ENCODE peak calls at places on chromosome 4, in four cellular contexts. L is H9, N is SK-N-SH, V is IMR-90. M is an unnamed sample.

GRCh38 chr4:1601852-1602525 is 82.1 kb downstream of the FAM53A start:
- DNase-seq in L (no peak), V (no peak), N (no peak), M (no peak)

GRCh38 chr4:54169176-54169575 is 59.9 kb upstream of the PDGFRA start:
- DNase-seq in L (no peak), N (no peak), V (peak; percentile 67), M (no peak)

GRCh38 chr4:15001248-15001824 is 945 bp upstream of the CPEB2 start:
- DNase-seq in L (no peak), V (peak; percentile 91), N (peak; percentile 44), M (peak; percentile 73)

GRCh38 chr4:106312997-106313522 is 2.9 kb downstream of the TBCK start:
- DNase-seq in V (no peak), L (no peak), N (no peak), M (no peak)

GRCh38 chr4:145453163-145453520 is 28.5 kb upstream of the SMAD1 start:
- DNase-seq in V (no peak), N (no peak), L (no peak), M (no peak)

GRCh38 chr4:78379991-78380739 is 171.4 kb upstream of the ANXA3 start:
- DNase-seq in L (no peak), V (peak; percentile 1), N (no peak), M (no peak)

GRCh38 chr4:93749351-93749761 is 79.2 kb upstream of the ATOH1 start:
- DNase-seq in N (no peak), L (no peak), V (no peak), M (no peak)

GRCh38 chr4:119314356-119314755 is 7.6 kb downstream of the FABP2 start:
- DNase-seq in L (no peak), N (no peak), V (peak; percentile 59), M (peak; percentile 68)

GRCh38 chr4:99979872-99980271 is 29.8 kb upstream of the H2AZ1 start:
- DNase-seq in N (no peak), V (peak; percentile 69), L (no peak), M (no peak)

GRCh38 chr4:83724488-83725060 is 188.7 kb downstream of the GPAT3 start:
- DNase-seq in V (no peak), L (no peak), N (no peak), M (no peak)

GRCh38 chr4:16297003-16297402 is 70.7 kb upstream of the TAPT1 start:
- DNase-seq in N (no peak), V (no peak), L (no peak), M (no peak)

GRCh38 chr4:75180790-75181776 is 248.2 kb downstream of the PARM1 start:
- DNase-seq in V (no peak), N (no peak), L (peak; percentile 42), M (no peak)

GRCh38 chr4:10003666-10004065 is 17.6 kb downstream of the SLC2A9 start:
- DNase-seq in N (no peak), V (no peak), L (no peak), M (no peak)

GRCh38 chr4:44869222-44869882 is 143.0 kb upstream of the GNPDA2 start:
- DNase-seq in N (no peak), V (no peak), L (no peak), M (peak; percentile 12)

GRCh38 chr4:123649644-123650356 is 253.2 kb downstream of the SPRY1 start:
- DNase-seq in L (peak; percentile 46), N (no peak), V (peak; percentile 79), M (peak; percentile 38)

GRCh38 chr4:165096776-165097175 is 15.9 kb downstream of the TMEM192 start:
- DNase-seq in L (no peak), N (peak; percentile 32), V (peak; percentile 44), M (peak; percentile 43)

GRCh38 chr4:76514087-76514486 is 79.1 kb downstream of the SHROOM3 start:
- DNase-seq in L (no peak), V (no peak), N (no peak), M (no peak)

GRCh38 chr4:190020790-190021717 is 6.0 kb downstream of the FRG2 start:
- DNase-seq in V (peak; percentile 29), L (peak; percentile 79), N (peak; percentile 82), M (peak; percentile 83)

GRCh38 chr4:65083076-65083475 is 587.2 kb downstream of the EPHA5 start:
- DNase-seq in V (no peak), N (no peak), L (no peak), M (peak; percentile 7)

GRCh38 chr4:61462451-61463326 is 262.6 kb downstream of the ADGRL3 start:
- DNase-seq in L (no peak), V (peak; percentile 52), N (no peak), M (no peak)

GRCh38 chr4:88283661-88284377 is 542 bp downstream of the PPM1K start:
- DNase-seq in V (peak; percentile 50), L (peak; percentile 62), N (peak; percentile 77), M (peak; percentile 81)
- H3K9ac ChIP-seq in V (peak overlapping the region; percentile 67), L (peak overlapping the region; percentile 55), N (peak overlapping the region; percentile 68), M (peak overlapping the region; percentile 3)

GRCh38 chr4:102867278-102868152 is 1.3 kb upstream of the CISD2 start:
- DNase-seq in L (no peak), N (no peak), V (no peak), M (no peak)
- H3K9ac ChIP-seq in L (peak overlapping the region; percentile 46), N (peak overlapping the region; percentile 73), V (no peak overlapping the region), M (no peak overlapping the region)

DNA sequence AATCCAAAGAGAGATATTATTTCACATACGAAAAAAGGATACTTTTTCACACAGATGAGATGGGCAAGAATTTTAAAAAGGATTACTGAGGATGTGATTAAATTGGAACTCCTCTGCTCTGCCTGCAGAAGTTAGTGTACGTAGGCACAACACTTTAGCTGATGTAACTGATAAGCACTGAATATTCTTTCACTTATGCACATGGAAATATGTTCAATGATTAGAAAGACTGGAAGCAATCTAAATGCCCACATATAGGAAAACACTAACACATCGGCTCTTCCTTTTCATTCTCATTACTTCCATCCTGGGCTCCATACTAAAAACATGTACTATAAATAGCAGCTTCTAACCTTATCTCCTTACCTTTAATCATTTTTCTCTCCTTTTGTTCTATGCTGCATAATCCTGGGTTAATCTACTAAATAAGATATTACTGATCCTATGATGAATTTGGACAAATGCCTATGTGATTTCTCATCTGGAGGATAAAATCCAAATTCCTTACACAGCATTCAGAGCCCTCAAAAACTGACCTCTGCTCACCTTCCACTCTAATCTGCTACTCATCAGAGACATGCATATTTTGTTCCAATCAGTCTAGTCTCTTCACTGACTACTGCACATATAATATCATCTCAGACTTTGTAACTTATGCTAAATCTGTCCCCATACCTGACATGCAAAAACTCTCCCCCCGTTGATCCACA is 197.8 kb downstream of the PDGFC start:
- DNase-seq in N (no peak), V (peak; percentile 56), L (no peak), M (no peak)
- H3K9ac ChIP-seq in N (peak overlapping the region; percentile 71), V (peak overlapping the region; percentile 60), L (no peak overlapping the region), M (no peak overlapping the region)

GRCh38 chr4:139950568-139950967 is 203.4 kb downstream of the MAML3 start:
- DNase-seq in L (no peak), V (no peak), N (no peak), M (no peak)

GRCh38 chr4:139954512-139954911 is 199.5 kb downstream of the MAML3 start:
- DNase-seq in N (no peak), L (no peak), V (no peak), M (no peak)

GRCh38 chr4:139955600-139955999 is 198.4 kb downstream of the MAML3 start:
- DNase-seq in V (no peak), N (no peak), L (no peak), M (no peak)

GRCh38 chr4:139956436-139957107 is 197.4 kb downstream of the MAML3 start:
- DNase-seq in N (no peak), L (no peak), V (no peak), M (peak; percentile 24)

GRCh38 chr4:139951051-139951450 is 202.9 kb downstream of the MAML3 start:
- DNase-seq in N (no peak), L (no peak), V (no peak), M (no peak)
- H3K9ac ChIP-seq in N (no peak overlapping the region), L (no peak overlapping the region), V (no peak overlapping the region), M (no peak overlapping the region)

GRCh38 chr4:55397024-55397520 is 1.3 kb downstream of the TMEM165 start:
- DNase-seq in N (peak; percentile 57), L (no peak), V (no peak), M (no peak)

GRCh38 chr4:55399581-55399980 is 3.8 kb downstream of the TMEM165 start:
- DNase-seq in N (no peak), L (no peak), V (no peak), M (no peak)

GRCh38 chr4:55398461-55398860 is 2.7 kb downstream of the TMEM165 start:
- DNase-seq in V (peak; percentile 75), N (no peak), L (no peak), M (no peak)

GRCh38 chr4:55397521-55398321 is 2.0 kb downstream of the TMEM165 start:
- DNase-seq in V (peak; percentile 90), N (no peak), L (no peak), M (peak; percentile 21)

DNA sequence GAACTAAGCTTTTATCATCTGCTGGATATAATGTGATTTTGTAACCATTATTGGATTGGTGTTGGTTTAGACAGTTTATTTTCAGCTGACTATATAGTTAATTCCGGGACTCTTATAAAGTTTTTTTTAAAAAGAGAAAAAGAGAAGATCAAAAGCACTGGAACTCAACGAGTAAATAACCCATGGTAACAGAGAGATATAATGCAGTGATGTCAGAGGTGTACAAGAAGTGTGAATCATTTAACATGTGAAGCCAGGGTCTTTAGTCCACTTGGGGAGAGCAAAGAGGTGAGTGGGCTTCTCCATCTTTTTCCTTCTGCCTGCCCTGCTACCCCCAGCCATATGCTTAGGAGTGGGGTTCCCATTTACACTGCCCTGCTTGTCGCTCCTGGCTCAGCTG is 3.2 kb downstream of the TMEM165 start:
- DNase-seq in L (no peak), N (peak; percentile 30), V (peak; percentile 22), M (peak; percentile 20)
- H3K9ac ChIP-seq in L (no peak overlapping the region), N (peak overlapping the region; percentile 98), V (peak overlapping the region; percentile 73), M (no peak overlapping the region)

GRCh38 chr4:89303989-89304388 is 3.6 kb downstream of the GPRIN3 start:
- DNase-seq in N (no peak), L (no peak), V (no peak), M (no peak)
- H3K9ac ChIP-seq in N (no peak overlapping the region), L (no peak overlapping the region), V (no peak overlapping the region), M (no peak overlapping the region)

GRCh38 chr4:53023640-53024299 is 161.7 kb downstream of the RASL11B start:
- DNase-seq in L (no peak), V (no peak), N (no peak), M (no peak)

GRCh38 chr4:53016099-53016498 is 154.0 kb downstream of the RASL11B start:
- DNase-seq in N (no peak), L (no peak), V (no peak), M (no peak)

GRCh38 chr4:53022162-53023100 is 160.3 kb downstream of the RASL11B start:
- DNase-seq in N (no peak), L (no peak), V (no peak), M (no peak)

GRCh38 chr4:53021709-53022108 is 159.6 kb downstream of the RASL11B start:
- DNase-seq in N (no peak), L (no peak), V (no peak), M (no peak)

GRCh38 chr4:53019485-53020382 is 157.6 kb downstream of the RASL11B start:
- DNase-seq in V (peak; percentile 71), L (no peak), N (no peak), M (no peak)
- H3K9ac ChIP-seq in V (no peak overlapping the region), L (no peak overlapping the region), N (no peak overlapping the region), M (no peak overlapping the region)